ENCODE peak calls at places on chromosomes 12 and 14, in five cellular contexts. U is CD8-positive, alpha-beta memory T cell; R is sigmoid colon; O is psoas muscle; S is aorta. W is an unnamed sample. For H3K36me3 and H3K27me3, the result is how much of the 10 kb centered on the place peaks cover.

GRCh38 chr12:53071591-53072551 is 7.3 kb downstream of the SPRYD3 start:
- DNase-seq in U (no peak), R (peak), S (peak), O (peak), W (peak)

GRCh38 chr12:68499616-68500015 is 111.1 kb upstream of the RAP1B start:
- DNase-seq in U (no peak), O (no peak), R (no peak), S (no peak), W (no peak)

GRCh38 chr12:132429932-132430643 is 59.9 kb upstream of the FBRSL1 start:
- DNase-seq in R (no peak), U (peak), O (no peak), S (no peak), W (peak)

GRCh38 chr12:124437621-124438414 is 129.6 kb downstream of the NCOR2 start:
- DNase-seq in S (no peak), R (no peak), O (no peak), U (no peak), W (peak)

GRCh38 chr14:38128640-38129039 is 79.1 kb upstream of the SSTR1 start:
- DNase-seq in R (no peak), U (no peak), S (no peak), O (no peak), W (no peak)

GRCh38 chr14:55129428-55130193 is 559 bp downstream of the LGALS3 start:
- DNase-seq in U (peak), R (peak), S (peak), O (peak), W (peak)

GRCh38 chr14:43042408-43042807 is 1435.7 kb downstream of the LRFN5 start:
- DNase-seq in U (no peak), O (no peak), R (no peak), S (no peak), W (no peak)

GRCh38 chr12:67428431-67428830 is 159.3 kb downstream of the CAND1 start:
- DNase-seq in R (no peak), S (no peak), U (no peak), O (no peak), W (no peak)

GRCh38 chr12:28704477-28705169 is 444.5 kb upstream of the FAR2 start:
- DNase-seq in U (no peak), R (no peak), O (no peak), S (no peak), W (no peak)

GRCh38 chr12:52082668-52082987 is 3.1 kb downstream of the SMIM41 start:
- DNase-seq in R (no peak), U (no peak), O (no peak), S (no peak), W (peak)

GRCh38 chr14:31420319-31421081 is at the start of gene HEATR5A:
- DNase-seq in S (peak), O (peak), U (peak), R (peak), W (peak)

GRCh38 chr12:64252708-64253107 is 30.6 kb upstream of the KICS2 start:
- DNase-seq in O (no peak), U (no peak), S (no peak), R (no peak), W (no peak)

GRCh38 chr14:61470261-61470953 is 149.0 kb downstream of the PRKCH start:
- DNase-seq in O (no peak), S (no peak), R (no peak), U (no peak), W (peak)

GRCh38 chr12:16587514-16587913 is 18.4 kb downstream of the LMO3 start:
- DNase-seq in U (no peak), O (no peak), R (no peak), S (no peak), W (no peak)

DNA sequence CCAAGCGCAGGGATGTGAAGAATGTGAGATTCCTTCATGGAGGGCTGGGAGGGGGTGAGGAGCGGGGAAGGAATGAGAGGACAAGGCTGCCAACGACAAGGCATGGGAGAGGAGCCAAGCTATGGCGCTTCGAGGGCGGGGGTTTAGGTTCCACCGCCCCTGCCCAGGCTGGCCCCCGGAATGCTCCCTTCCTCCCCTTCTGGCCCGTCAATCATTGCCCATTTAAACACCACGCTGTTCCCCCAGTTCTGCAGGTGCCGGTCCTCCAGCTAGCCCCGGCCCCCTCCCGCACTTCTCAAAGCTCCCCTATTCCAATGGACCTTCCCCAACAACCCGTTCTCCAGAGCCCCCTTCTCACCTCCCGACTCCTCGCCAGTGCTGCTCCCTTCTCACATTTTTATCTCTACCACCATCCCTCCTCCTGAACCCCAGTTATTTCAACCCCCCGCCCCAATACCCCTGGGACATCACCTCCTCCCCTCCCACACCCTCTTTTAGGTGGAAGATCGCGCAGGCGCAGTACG is 427 bp downstream of the RNF41 start:
- DNase-seq in S (peak), R (peak), O (peak), U (no peak), W (peak)
- H3K4me3 ChIP-seq in S (peak), R (peak), O (peak), U (peak), W (peak)

GRCh38 chr14:58243790-58244555 is 670 bp upstream of the PSMA3 start:
- DNase-seq in U (no peak), O (no peak), R (no peak), S (no peak), W (no peak)

GRCh38 chr14:58244556-58245387 is at the start of gene PSMA3:
- DNase-seq in U (peak), R (peak), S (peak), O (peak), W (peak)

GRCh38 chr14:58245562-58245961 is 919 bp downstream of the PSMA3 start:
- DNase-seq in U (no peak), R (no peak), S (no peak), O (no peak), W (no peak)

GRCh38 chr14:58249611-58250010 is 5.0 kb downstream of the PSMA3 start:
- DNase-seq in U (no peak), O (no peak), R (no peak), S (no peak), W (no peak)
- H3K36me3 ChIP-seq in U (under half), O (under half), R (under half), S (under half), W (under half)

DNA sequence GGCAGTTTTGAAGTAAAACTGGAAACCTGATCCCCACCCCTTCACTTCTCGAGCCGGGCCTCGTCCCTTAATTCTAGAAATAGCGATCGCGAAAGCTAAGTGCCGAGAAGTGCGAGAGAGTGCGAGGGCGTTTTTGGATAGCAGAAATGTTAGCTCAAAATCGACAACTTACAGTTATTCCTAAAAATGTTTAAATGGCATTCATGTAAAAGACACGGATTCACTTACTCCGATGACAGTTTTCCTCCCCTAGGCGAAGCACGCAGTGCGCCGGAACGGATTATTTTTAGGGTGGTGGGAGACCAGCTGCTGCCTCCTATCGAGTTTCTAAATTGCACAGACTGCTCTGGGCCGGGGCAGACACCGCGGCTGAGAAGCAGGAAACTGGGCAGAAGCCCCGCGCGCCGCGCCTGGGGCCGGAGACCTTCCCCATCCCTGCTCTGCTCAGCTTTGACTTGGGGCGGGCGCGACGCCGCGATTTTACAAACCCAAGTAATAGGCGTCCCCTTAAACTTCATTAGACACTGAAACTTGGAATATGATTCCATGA is at the start of gene ABCC9:
- DNase-seq in O (peak), R (peak), U (no peak), S (peak), W (peak)
- H3K27me3 ChIP-seq in O (under half), R (under half), U (under half), S (under half), W (under half)

GRCh38 chr14:63671987-63672386 is 30.3 kb upstream of the WDR89 start:
- DNase-seq in S (no peak), R (no peak), U (no peak), O (no peak), W (no peak)

GRCh38 chr14:63672417-63673180 is 30.9 kb upstream of the WDR89 start:
- DNase-seq in S (no peak), O (no peak), U (no peak), R (no peak), W (no peak)

GRCh38 chr14:63673882-63674497 is 32.3 kb upstream of the WDR89 start:
- DNase-seq in R (no peak), S (no peak), U (no peak), O (no peak), W (no peak)

GRCh38 chr14:63673255-63673654 is 31.6 kb upstream of the WDR89 start:
- DNase-seq in S (no peak), R (no peak), U (no peak), O (no peak), W (no peak)

DNA sequence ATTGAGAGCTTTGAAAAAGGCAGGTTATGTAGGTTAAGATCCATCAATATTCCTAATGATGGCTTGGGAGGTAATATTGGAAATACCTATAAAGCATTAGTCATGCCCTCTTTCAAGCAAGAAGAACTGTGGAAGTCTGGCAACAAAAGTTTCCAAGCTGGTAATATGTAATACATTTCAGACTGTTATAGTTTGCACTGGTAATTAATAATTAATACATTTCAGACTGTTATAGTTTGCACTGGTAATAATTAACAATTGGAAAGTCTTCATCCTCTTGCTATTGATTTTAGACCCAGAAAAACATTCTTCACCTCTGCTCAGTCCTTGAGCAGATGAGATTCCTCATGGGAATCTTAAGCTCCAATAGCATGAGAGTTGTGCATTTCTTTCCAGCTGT is 29.0 kb upstream of the WDR89 start:
- DNase-seq in U (no peak), O (no peak), R (no peak), S (no peak), W (no peak)
- H3K4me3 ChIP-seq in U (no peak), O (no peak), R (no peak), S (no peak), W (no peak)

GRCh38 chr12:41635731-41636130 is 447.6 kb downstream of the PDZRN4 start:
- DNase-seq in O (no peak), R (no peak), S (no peak), U (no peak), W (no peak)
- H3K36me3 ChIP-seq in O (under half), R (under half), S (under half), U (under half), W (under half)

W was measured in H7.